ENCODE peak calls at places on chromosomes 16 and 17, in five cellular contexts. I is HCT116, G is fibroblast of lung, Y is IMR-90, X is GM23338. V is an unnamed sample.

GRCh38 chr16:2698996-2699750 is 16.9 kb downstream of the KCTD5 start:
- DNase-seq in I (no peak), G (no peak), Y (no peak), X (no peak), V (no peak)

GRCh38 chr16:88706288-88706964 is at the start of the genes CTU2 and RNF166:
- DNase-seq in I (peak), G (peak), Y (peak), X (peak), V (peak)

GRCh38 chr16:11717811-11718210 is 24.8 kb downstream of the TXNDC11 start:
- DNase-seq in I (no peak), G (no peak), Y (no peak), X (no peak), V (no peak)

GRCh38 chr16:4114257-4115208 is 1.7 kb downstream of the ADCY9 start:
- DNase-seq in I (no peak), G (no peak), Y (no peak), X (no peak), V (no peak)

GRCh38 chr17:27579304-27579703 is 51.7 kb upstream of the LGALS9 start:
- DNase-seq in I (no peak), G (no peak), Y (no peak), X (no peak), V (no peak)

GRCh38 chr17:39283896-39284295 is 58.2 kb upstream of the STAC2 start:
- DNase-seq in I (no peak), G (no peak), Y (no peak), X (no peak), V (no peak)

GRCh38 chr17:410674-411401 is 58.2 kb upstream of the RPH3AL start:
- DNase-seq in I (no peak), G (peak), Y (peak), X (peak), V (peak)

GRCh38 chr17:63785556-63785955 is 11.6 kb downstream of the DDX42 start:
- DNase-seq in I (no peak), G (peak), Y (peak), X (no peak), V (no peak)

GRCh38 chr17:50422738-50423137 is 3.3 kb upstream of the ACSF2 start:
- DNase-seq in I (no peak), G (no peak), Y (no peak), X (no peak), V (no peak)

GRCh38 chr17:50424246-50425000 is 1.6 kb upstream of the ACSF2 start:
- DNase-seq in I (no peak), G (no peak), Y (no peak), X (no peak), V (no peak)

GRCh38 chr17:50423553-50424159 is 2.4 kb upstream of the ACSF2 start:
- DNase-seq in I (peak), G (peak), Y (peak), X (peak), V (peak)

GRCh38 chr17:50421308-50422031 is 4.5 kb upstream of the ACSF2 start:
- DNase-seq in I (no peak), G (no peak), Y (no peak), X (no peak), V (peak)

DNA sequence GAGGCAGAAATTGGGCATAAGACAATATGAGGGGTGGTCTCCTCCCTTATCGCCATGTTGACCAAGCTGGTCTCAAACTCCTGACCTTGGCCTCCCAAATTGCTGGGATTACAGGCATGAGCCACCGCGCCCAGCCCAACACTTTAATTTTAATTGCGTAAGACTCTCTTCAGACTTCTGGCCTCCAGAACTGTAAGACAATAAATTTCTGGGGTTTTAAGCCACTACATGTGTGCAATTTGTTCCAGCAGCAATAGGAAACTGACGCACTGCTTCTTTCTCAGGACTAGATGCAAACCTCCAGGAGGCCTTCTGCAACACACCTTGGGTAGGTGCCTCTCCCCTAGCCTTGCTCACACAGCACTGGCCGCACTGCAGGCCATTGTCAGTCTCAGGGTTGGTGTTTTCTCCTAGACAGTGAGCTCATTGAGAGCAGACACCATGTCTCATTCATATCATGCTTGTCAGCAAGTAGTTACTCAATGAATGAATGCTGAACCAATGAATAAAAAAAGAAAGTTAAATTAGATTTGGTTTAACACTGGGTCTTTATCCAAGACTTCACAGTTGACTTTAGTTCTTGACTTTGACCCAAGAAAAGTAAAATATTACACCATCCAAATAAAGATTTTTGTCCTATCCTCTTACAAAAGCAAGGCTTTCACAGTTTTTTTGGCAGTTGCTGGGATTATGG is 5.5 kb upstream of the ACSF2 start:
- DNase-seq in I (no peak), G (no peak), Y (no peak), X (no peak), V (no peak)
- H3K4me2 ChIP-seq in I (no peak), G (no peak), Y (no peak), X (no peak), V (peak)

GRCh38 chr16:70688266-70688742 is 2.5 kb upstream of the MTSS2 start:
- DNase-seq in I (no peak), G (peak), Y (peak), X (peak), V (no peak)
- H3K4me2 ChIP-seq in I (no peak), G (peak), Y (no peak), X (peak), V (no peak)

GRCh38 chr16:69084301-69084700 is 21.2 kb upstream of the HAS3 start:
- DNase-seq in I (no peak), G (peak), Y (peak), X (no peak), V (no peak)

GRCh38 chr16:69089091-69089912 is 16.2 kb upstream of the HAS3 start:
- DNase-seq in I (no peak), G (peak), Y (peak), X (peak), V (peak)

GRCh38 chr16:69085032-69085695 is 20.3 kb upstream of the HAS3 start:
- DNase-seq in I (no peak), G (no peak), Y (no peak), X (no peak), V (no peak)

GRCh38 chr16:69087161-69087581 is 18.3 kb upstream of the HAS3 start:
- DNase-seq in I (no peak), G (no peak), Y (no peak), X (no peak), V (peak)

DNA sequence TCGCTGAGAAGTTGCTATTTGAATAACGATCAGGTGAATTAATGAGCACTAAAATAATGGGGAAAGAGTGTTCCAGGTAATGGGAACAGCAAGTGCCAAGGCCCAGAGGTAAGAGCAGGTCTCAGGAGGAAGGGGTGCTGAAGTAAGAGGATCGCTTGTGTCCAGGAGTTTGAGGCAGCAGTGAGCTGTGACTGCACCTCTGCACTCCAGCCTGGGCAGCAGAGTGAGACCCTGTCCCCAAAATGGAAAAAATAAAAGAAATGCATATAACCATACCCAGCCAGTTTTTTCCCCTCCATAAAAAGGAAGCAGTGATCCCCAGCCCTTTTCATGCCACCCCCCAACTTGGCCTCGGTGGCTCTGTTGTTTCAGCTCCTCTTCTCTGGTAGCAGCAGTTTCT is 16.8 kb upstream of the HAS3 start:
- DNase-seq in I (no peak), G (no peak), Y (no peak), X (no peak), V (peak)
- H3K4me2 ChIP-seq in I (peak), G (no peak), Y (no peak), X (no peak), V (no peak)

DNA sequence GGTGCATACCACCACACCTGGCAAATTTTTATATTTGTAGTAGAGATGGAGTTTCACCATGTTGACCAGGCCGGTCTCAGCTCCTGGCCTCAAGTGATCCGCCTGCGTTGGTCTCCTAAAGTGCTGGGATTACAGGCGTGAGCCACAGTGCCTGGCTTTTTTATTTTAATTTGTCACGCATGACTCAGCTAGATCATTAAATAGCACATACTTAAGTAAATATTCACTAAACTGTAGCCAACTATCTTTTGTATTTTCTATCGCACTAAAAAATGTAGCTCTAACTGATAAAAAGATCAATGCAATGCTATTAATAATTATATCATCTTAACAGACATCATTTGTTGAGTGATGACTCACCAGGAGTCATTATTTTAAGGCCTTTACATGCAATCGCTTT is 693.4 kb upstream of the EEF2KMT start:
- DNase-seq in I (no peak), G (peak), Y (no peak), X (no peak), V (no peak)
- H3K4me2 ChIP-seq in I (no peak), G (no peak), Y (no peak), X (no peak), V (no peak)

GRCh38 chr17:33475594-33475993 is 182.5 kb upstream of the ASIC2 start:
- DNase-seq in I (no peak), G (no peak), Y (no peak), X (no peak), V (no peak)
- H3K4me2 ChIP-seq in I (no peak), G (no peak), Y (no peak), X (no peak), V (no peak)

DNA sequence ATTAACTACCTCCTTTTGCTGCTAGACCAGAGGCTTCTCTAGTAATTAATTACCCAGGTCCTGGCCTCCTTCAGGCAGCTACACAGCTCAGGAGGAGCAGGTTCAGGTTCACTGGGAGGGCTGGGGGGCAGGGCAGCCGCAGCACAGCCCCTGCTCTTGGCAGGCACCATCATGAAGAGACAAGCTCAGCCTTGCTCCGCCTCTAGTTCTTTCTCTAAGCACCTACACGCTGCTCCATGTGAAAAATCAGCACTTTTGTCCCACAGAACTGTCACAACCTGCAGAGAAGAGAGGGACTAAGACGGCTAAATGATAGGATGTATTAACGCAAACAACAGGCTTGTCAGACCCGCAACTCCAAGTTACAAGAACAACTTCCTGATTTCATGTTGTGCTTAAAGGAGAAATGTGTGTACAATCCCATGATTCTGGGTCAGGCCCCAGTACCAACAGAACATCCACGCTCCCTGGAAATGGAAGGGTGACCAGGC is 53.4 kb downstream of the GRB2 start:
- DNase-seq in I (no peak), G (peak), Y (no peak), X (peak), V (peak)
- H3K4me2 ChIP-seq in I (no peak), G (no peak), Y (no peak), X (peak), V (peak)

GRCh38 chr17:49880291-49881053 is 32.6 kb upstream of the TAC4 start:
- DNase-seq in I (peak), G (peak), Y (peak), X (peak), V (peak)
- H3K4me2 ChIP-seq in I (peak), G (peak), Y (no peak), X (peak), V (no peak)

DNA sequence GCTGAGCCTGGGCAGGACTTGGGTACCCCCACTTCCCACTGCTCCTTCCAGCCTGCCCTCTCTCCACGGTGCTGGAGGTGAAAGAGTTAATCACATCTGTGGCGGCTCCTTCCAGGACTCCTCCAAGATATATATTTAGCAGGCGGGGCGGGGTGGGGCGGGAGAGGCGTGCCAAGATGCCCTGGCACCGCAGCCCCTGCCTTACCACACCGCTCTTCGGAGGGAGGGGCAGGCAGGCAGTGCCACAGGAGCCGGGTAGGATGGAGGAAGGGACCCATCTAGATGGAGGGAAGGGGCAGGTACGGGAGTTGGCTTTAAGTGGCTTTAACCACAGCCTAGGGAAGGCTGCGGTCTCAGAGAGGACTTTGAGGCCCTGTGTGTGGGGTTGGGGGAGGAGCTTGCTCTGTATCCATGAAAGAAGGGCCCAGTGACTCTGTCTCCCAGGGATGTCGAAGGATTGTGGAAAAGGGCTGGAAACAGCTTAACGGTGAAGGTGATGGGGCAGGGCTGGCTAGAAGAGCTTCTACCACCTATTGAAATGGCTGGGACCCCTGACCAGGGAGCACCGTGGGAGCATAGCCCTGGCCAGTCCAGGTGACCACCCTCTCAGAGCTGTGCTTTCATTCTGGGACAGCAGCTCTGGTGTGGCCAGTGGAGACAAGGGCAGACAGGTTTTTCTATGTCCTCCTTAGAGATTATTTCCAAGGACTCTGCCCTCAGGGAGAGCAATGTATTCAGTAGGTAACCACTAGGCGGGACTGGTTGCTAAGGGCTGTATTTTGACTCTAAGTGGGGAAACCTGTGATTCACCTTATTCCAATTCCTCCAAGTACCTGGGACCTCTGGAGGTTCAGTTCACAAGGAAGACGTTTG is 13.0 kb downstream of the GPR142 start:
- DNase-seq in I (peak), G (no peak), Y (no peak), X (peak), V (no peak)
- H3K4me2 ChIP-seq in I (peak), G (no peak), Y (no peak), X (peak), V (no peak)

V was measured in Karpas-422.